ENCODE peak calls at places on chromosomes 6 and 20, in seven cellular contexts. I is hypothalamus; V is NK-92 treated with Interleukin-12 subunit alpha and Interleukin-12 subunit beta, amount 100 ng/mL, for 24 hours; N is Peyer's patch; T is nucleus accumbens; E is stimulated activated CD4-positive, alpha-beta T cell treated with anti-CD3 and anti-CD28 coated beads, Interleukin-15, amount 100 ng/mL, for 1 hour; O is NCI-H345. U is an unnamed sample.

GRCh38 chr6:26045939-26046368 is 41.3 kb upstream of the HFE start:
- DNase-seq in T (no peak), O (no peak), E (no peak), I (no peak), V (no peak), N (no peak), U (no peak)

GRCh38 chr6:36444470-36444869 is 1.7 kb downstream of the KCTD20 start:
- DNase-seq in I (no peak), N (no peak), E (no peak), V (no peak), T (no peak), O (no peak), U (no peak)

GRCh38 chr6:130981409-130981808 is 81.6 kb downstream of the EPB41L2 start:
- DNase-seq in T (no peak), I (no peak), E (no peak), O (no peak), N (no peak), V (no peak), U (no peak)

GRCh38 chr6:79630883-79631799 is at the start of gene SH3BGRL2:
- DNase-seq in E (peak), V (no peak), N (peak), O (peak), I (peak), T (peak), U (peak)

GRCh38 chr6:90088009-90088408 is 193.7 kb downstream of the GJA10 start:
- DNase-seq in E (no peak), V (no peak), O (peak), T (no peak), N (no peak), I (no peak), U (no peak)

GRCh38 chr6:114052141-114052540 is 81.2 kb upstream of the HDAC2 start:
- DNase-seq in T (no peak), N (no peak), V (no peak), O (no peak), I (no peak), E (no peak), U (no peak)

GRCh38 chr6:137160763-137161162 is 12.7 kb downstream of the IL22RA2 start:
- DNase-seq in E (no peak), N (no peak), V (no peak), T (no peak), I (no peak), O (no peak), U (no peak)

GRCh38 chr6:122869437-122870024 is 80.5 kb downstream of the SMPDL3A start:
- DNase-seq in N (no peak), V (peak), O (peak), E (no peak), I (no peak), T (peak), U (peak)

GRCh38 chr20:56735087-56735642 is 106.1 kb downstream of the TFAP2C start:
- DNase-seq in T (no peak), O (peak), N (no peak), I (no peak), V (no peak), E (no peak), U (no peak)

U was measured in globus pallidus.